ENCODE peak calls at places on chromosome 12, in seven cellular contexts. D is cardiac muscle cell, S is brain microvascular endothelial cell, P is AG04449, X is uterus, U is endothelial cell of umbilical vein, Q is activated B cell treated with CpG ODN at 0.5 μM for 24 hours. Z is an unnamed sample.

GRCh38 chr12:57128519-57129247 is 400 bp downstream of the LRP1 start:
- DNase-seq in P (no peak), Q (no peak), D (peak; percentile 39), X (no peak), U (no peak), S (no peak), Z (no peak)

GRCh38 chr12:122021822-122022392 is at the start of gene BCL7A:
- DNase-seq in Q (peak; percentile 72), S (peak; percentile 78), P (no peak), D (peak; percentile 82), U (peak; percentile 72), X (peak; percentile 72), Z (no peak)

GRCh38 chr12:68121143-68121542 is 38.4 kb downstream of the IFNG start:
- DNase-seq in X (no peak), Q (no peak), D (no peak), P (no peak), S (no peak), U (no peak), Z (no peak)

GRCh38 chr12:12397184-12397583 is 40.3 kb downstream of the BORCS5 start:
- DNase-seq in S (no peak), P (no peak), Q (no peak), D (no peak), U (no peak), X (no peak), Z (no peak)

GRCh38 chr12:103908877-103909276 is 21.3 kb upstream of the HSP90B1 start:
- DNase-seq in S (peak; percentile 47), Q (no peak), U (no peak), P (no peak), X (no peak), D (peak; percentile 52), Z (no peak)

GRCh38 chr12:60173213-60174170 is 577.7 kb downstream of the SLC16A7 start:
- DNase-seq in X (no peak), S (no peak), D (no peak), P (no peak), U (no peak), Q (no peak), Z (no peak)

GRCh38 chr12:67774983-67775587 is 126.5 kb downstream of the DYRK2 start:
- DNase-seq in S (no peak), Q (no peak), D (no peak), X (no peak), P (no peak), U (no peak), Z (no peak)

GRCh38 chr12:38469689-38470088 is 153.1 kb downstream of the ALG10B start:
- DNase-seq in D (peak; percentile 27), X (no peak), U (no peak), S (no peak), P (no peak), Q (no peak), Z (no peak)

GRCh38 chr12:89225401-89225800 is 126.9 kb downstream of the DUSP6 start:
- DNase-seq in Q (no peak), P (no peak), S (peak; percentile 45), D (no peak), U (peak; percentile 50), X (peak; percentile 19), Z (peak; percentile 63)

GRCh38 chr12:124321556-124322270 is 26.8 kb downstream of the RFLNA start:
- DNase-seq in P (no peak), S (peak; percentile 25), X (no peak), U (no peak), D (no peak), Q (no peak), Z (no peak)

GRCh38 chr12:13275366-13275765 is 78.8 kb downstream of the EMP1 start:
- DNase-seq in S (no peak), D (no peak), P (no peak), Q (no peak), X (no peak), U (peak; percentile 86), Z (no peak)

GRCh38 chr12:93978553-93978952 is 169.8 kb upstream of the PLXNC1 start:
- DNase-seq in P (peak; percentile 53), D (no peak), Q (no peak), U (no peak), S (peak; percentile 60), X (peak; percentile 41), Z (no peak)

GRCh38 chr12:12909228-12909994 is 18.0 kb downstream of the GPRC5A start:
- DNase-seq in Q (no peak), U (no peak), S (no peak), P (no peak), D (no peak), X (no peak), Z (no peak)

GRCh38 chr12:20523658-20524057 is 155.3 kb downstream of the PDE3A start:
- DNase-seq in Q (no peak), X (no peak), D (no peak), U (no peak), P (no peak), S (no peak), Z (no peak)

GRCh38 chr12:51056242-51056641 is 8.1 kb downstream of the LETMD1 start:
- DNase-seq in X (no peak), U (no peak), D (no peak), P (no peak), S (peak; percentile 15), Q (no peak), Z (no peak)

GRCh38 chr12:50641566-50641965 is 122.3 kb upstream of the ATF1 start:
- DNase-seq in U (no peak), X (no peak), S (no peak), P (no peak), Q (no peak), D (no peak), Z (no peak)

GRCh38 chr12:56252649-56253048 is 5.5 kb downstream of the ANKRD52 start:
- DNase-seq in S (no peak), X (no peak), D (no peak), Q (no peak), P (no peak), U (no peak), Z (no peak)

GRCh38 chr12:117417004-117417403 is 55.6 kb upstream of the NOS1 start:
- DNase-seq in D (no peak), P (no peak), S (no peak), Q (no peak), U (no peak), X (no peak), Z (no peak)
- TF ChIP-seq CTCF in D (no peak), P (no peak), S (no peak), Q (no peak), U (no peak), X (no peak), Z (no peak)

DNA sequence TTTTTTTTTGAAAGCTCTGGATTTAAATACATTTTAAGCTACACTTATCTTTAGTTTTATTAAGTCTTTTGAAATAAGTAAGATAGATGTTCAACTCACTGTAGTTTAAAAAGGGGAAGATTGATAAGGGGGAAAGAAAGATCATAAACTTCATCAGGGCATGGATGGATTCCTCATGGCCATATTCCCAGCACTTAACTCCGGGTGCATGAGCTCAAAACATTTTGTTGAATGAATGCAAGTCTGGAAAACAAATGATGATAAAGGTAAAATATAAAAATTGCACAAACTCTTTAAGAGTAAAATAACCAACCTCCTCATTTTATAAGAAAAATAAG is 4.3 kb upstream of the IGF1 start:
- DNase-seq in U (no peak), P (no peak), X (no peak), Q (no peak), D (no peak), S (no peak), Z (no peak)
- TF ChIP-seq CTCF in U (no peak), P (no peak), X (no peak), Q (no peak), D (no peak), S (no peak), Z (peak; percentile 64)

GRCh38 chr12:45184145-45184958 is 31.5 kb upstream of the ANO6 start:
- DNase-seq in Q (no peak), D (no peak), X (no peak), U (no peak), S (no peak), P (no peak), Z (no peak)

GRCh38 chr12:45186762-45187161 is 29.1 kb upstream of the ANO6 start:
- DNase-seq in Q (no peak), X (no peak), U (no peak), D (no peak), S (no peak), P (no peak), Z (no peak)

GRCh38 chr12:45178771-45179170 is 37.1 kb upstream of the ANO6 start:
- DNase-seq in D (no peak), X (no peak), S (no peak), U (no peak), Q (no peak), P (no peak), Z (no peak)

GRCh38 chr12:45182511-45182910 is 33.4 kb upstream of the ANO6 start:
- DNase-seq in D (no peak), X (no peak), P (no peak), S (no peak), U (no peak), Q (no peak), Z (no peak)

DNA sequence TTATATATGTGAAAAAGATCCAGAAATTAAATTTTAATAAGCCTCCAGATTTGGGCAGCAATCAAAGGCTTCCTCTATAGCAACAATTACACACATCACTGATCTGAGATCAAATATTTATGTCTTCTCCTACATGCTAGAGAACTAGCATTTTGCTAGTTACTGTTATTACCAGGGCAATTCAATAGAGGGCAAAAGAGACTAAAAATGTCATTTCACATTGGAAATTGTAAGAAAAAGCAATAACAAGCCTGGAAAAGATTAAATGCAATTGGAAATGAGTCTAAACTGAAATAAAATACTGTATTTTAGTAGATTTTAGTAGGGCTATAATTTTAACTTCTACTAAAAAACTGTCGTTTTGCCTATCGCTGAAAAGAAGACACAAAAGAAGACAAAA is 32.6 kb upstream of the ANO6 start:
- DNase-seq in X (no peak), S (no peak), U (peak; percentile 51), P (no peak), D (no peak), Q (no peak), Z (no peak)
- TF ChIP-seq CTCF in X (peak; percentile 37), S (peak; percentile 24), U (peak; percentile 28), P (peak; percentile 12), D (peak; percentile 50), Q (no peak), Z (no peak)

DNA sequence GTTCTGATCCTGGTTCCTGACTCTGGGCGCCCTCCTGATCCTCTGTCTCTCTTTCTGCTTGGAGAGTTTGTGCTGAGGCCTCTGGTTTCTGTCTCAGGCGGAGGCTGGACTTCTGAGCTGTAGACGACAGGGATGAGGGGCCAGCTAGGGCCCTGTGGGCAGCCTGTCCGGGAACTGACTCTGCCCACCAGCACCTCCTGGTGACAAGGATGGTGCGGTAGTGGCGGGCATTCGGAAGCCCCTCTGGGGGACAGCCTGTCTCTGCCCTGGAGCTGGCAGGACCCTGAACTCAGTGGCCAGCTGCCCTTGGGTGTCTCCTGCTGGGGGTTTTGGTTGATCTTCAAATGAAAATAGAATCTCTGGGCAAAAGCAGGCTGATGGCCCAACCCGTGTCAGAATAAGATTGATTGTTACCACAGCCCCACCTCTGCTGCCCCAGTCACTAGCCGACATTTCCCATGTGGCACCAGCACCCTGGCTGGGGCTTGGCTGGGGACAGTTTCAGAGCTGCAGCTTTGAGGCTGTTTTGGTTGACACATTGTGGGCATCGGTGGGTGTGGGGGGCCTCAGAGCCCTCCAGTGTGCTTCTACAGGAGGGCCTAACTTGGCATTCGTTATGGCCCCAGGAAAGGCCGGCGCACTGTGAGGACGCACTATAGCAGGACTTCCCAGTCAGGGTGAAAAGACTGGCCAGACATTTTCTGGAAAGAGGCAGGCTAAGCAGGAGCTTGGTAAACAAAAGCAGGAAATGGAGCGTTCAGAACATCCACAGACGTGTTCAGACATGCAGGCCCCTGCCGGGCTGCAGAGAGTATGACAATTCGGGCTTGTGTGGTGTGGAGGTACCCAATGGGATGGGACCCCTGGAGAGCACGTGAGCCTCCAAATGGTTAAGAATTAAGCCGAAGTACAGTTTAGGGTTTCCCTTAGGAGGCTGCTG is 16.1 kb downstream of the KRT80 start:
- DNase-seq in Q (no peak), U (peak; percentile 87), D (no peak), P (no peak), S (no peak), X (no peak), Z (no peak)
- TF ChIP-seq CTCF in Q (no peak), U (peak; percentile 54), D (peak; percentile 28), P (peak; percentile 3), S (peak; percentile 39), X (peak; percentile 12), Z (no peak)

Z was measured in natural killer cell.